ENCODE peak calls at places on chromosomes 1 and 21, in seven cellular contexts. A, W, Z, G, B, L and Q are unnamed samples.

GRCh38 chr1:28591708-28592313 is at the start of gene RAB42:
- DNase-seq in G (peak), Z (no peak), A (no peak), B (no peak), L (peak), W (peak), Q (peak)

GRCh38 chr1:14803002-14803789 is 204.7 kb downstream of the KAZN start:
- DNase-seq in A (no peak), G (no peak), Z (no peak), B (no peak), W (no peak), L (no peak), Q (no peak)

GRCh38 chr1:152761609-152762213 is 3.9 kb downstream of the KPRP start:
- DNase-seq in G (no peak), A (no peak), Z (no peak), L (no peak), B (no peak), W (no peak), Q (no peak)

GRCh38 chr1:203797948-203798347 is 2.5 kb downstream of the ZBED6 start:
- DNase-seq in G (no peak), W (peak), B (no peak), Z (peak), L (no peak), A (no peak), Q (no peak)

GRCh38 chr1:108199231-108199657 is 899 bp downstream of the SLC25A24 start:
- DNase-seq in B (peak), W (peak), L (peak), Z (no peak), A (no peak), G (peak), Q (no peak)

GRCh38 chr1:204350857-204351573 is 8.7 kb downstream of the PLEKHA6 start:
- DNase-seq in A (no peak), G (peak), W (peak), Z (no peak), L (peak), B (peak), Q (no peak)

GRCh38 chr1:31063636-31064035 is 1.9 kb downstream of the PUM1 start:
- DNase-seq in G (no peak), W (no peak), L (no peak), A (no peak), B (peak), Z (no peak), Q (no peak)

GRCh38 chr21:31347435-31348032 is 3.5 kb upstream of the TIAM1 start:
- DNase-seq in G (no peak), L (no peak), A (no peak), B (peak), W (no peak), Z (no peak), Q (no peak)

GRCh38 chr1:155899683-155900082 is 11.5 kb downstream of the RIT1 start:
- DNase-seq in B (no peak), Z (no peak), G (no peak), A (no peak), W (no peak), L (no peak), Q (no peak)

GRCh38 chr1:201450721-201451291 is 18.2 kb downstream of the PHLDA3 start:
- DNase-seq in B (peak), G (peak), A (no peak), Z (no peak), L (peak), W (peak), Q (no peak)

GRCh38 chr1:159924025-159924790 is 1.1 kb downstream of the TAGLN2 start:
- DNase-seq in W (peak), G (peak), A (peak), B (peak), Z (no peak), L (peak), Q (peak)

GRCh38 chr1:85544689-85545203 is 35.8 kb upstream of the CCN1 start:
- DNase-seq in L (no peak), Z (no peak), B (peak), W (no peak), G (no peak), A (no peak), Q (no peak)

GRCh38 chr1:30715216-30715615 is 8.2 kb downstream of the MATN1 start:
- DNase-seq in G (no peak), L (no peak), A (no peak), W (no peak), B (no peak), Z (no peak), Q (peak)

GRCh38 chr1:153789478-153790148 is 14.4 kb downstream of the SLC27A3 start:
- DNase-seq in L (peak), A (no peak), B (no peak), Z (no peak), G (no peak), W (no peak), Q (no peak)

DNA sequence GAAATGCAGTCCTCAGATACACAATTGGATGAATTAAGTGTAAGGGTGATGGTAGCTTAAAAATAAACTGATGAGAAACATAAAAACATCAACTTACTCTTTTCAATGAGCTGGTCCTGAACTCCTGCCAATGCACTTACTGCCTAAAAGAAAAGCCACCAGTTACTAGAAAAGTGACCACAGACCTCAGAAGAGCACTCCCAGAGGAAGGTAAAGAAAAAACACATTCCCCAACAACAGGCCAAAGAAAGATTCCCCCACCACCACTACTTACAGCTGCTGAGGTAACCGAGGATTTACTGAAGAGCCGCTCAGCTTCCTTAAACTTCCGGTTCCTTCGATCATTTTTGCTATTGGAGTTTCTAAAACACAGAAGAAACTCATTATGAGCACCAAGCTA is 5.4 kb downstream of the MEAF6 start:
- DNase-seq in Z (no peak), L (no peak), A (no peak), B (peak), G (no peak), W (no peak), Q (peak)
- TF ChIP-seq CTCF in Z (no peak), L (peak), A (no peak), B (peak), G (no peak), W (no peak), Q (no peak)

GRCh38 chr1:247147781-247148180 is 24.0 kb downstream of the ZNF124 start:
- DNase-seq in L (no peak), A (no peak), W (no peak), G (no peak), B (no peak), Z (no peak), Q (no peak)
- H3K4me3 ChIP-seq in L (peak), A (no peak), W (no peak), G (no peak), B (no peak), Z (no peak), Q (no peak)

DNA sequence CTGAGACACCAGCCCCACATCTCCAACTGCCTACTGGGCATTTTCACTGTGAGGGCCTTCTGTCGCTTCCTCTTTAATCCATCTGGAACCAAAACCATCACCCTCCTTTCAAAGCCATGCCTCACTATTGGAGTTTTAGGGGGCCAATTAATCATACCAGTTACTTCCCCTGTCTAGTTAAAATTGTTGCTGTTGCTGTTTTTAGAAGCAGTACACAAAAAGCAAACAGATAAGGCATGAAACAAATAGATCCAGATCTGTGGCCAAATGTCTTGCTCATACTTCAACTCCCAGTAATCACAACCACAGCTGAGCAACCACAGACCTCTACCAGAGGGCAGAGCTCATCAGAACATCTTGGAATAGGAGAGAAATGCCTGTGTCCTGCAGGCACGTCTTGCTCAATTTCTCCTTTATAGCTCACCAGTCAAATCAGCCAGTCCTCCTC is 133.8 kb upstream of the C1orf105 start:
- DNase-seq in W (peak), A (no peak), B (peak), G (no peak), Z (no peak), L (no peak), Q (no peak)
- H3K27ac ChIP-seq in W (peak), A (no peak), B (no peak), G (peak), Z (no peak), L (no peak), Q (no peak)

DNA sequence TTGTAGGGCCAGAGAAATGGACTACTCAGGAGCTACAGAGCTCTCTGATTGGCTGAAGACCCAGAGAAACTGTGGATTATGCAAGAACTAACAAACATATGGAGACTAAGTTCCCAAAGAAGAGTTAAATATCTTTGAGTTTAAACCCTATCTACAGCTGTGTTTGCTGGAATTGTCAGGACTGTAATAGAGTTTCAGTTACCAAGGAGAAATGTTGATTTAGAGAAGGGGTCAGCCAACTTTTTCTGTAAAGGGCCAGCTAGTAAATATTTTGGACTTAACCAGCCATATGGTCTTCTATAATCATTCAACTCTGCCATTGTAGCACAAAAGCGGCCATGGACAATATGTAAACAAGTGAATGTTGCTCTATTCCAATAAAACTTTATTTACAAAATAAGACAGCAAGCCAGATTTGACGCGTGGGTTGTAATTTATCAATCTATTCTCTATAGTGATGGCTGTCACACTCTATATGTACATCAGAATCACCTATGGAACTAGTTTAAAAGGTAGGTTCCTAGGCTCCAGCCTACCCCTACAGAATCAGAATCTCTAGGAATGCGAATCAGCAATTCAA is 7.8 kb downstream of the BCL2L15 start:
- DNase-seq in L (no peak), Z (no peak), B (peak), W (no peak), A (no peak), G (no peak), Q (no peak)
- TF ChIP-seq CTCF in L (no peak), Z (no peak), B (no peak), W (no peak), A (no peak), G (no peak), Q (no peak)

DNA sequence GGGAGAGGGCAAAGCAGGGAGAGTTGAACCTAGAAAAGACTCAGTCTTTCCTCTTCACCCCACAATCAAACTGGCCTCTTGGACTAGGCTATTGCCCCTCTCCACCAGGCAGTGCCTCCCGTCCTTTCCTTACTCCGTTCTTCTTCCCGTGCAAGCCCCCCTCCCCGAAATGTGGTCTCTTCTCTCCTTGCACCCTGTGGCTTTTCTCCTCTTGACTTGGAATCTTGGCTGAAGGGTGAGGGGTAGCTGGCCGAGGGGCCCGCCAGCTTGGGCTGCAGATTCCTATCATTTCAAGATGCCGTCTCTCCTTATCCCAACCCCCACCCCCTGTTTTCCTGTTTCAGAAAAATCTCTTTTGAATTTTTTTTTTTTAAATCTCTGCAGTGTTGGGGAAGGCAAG is 1.6 kb downstream of the WNT2B start:
- DNase-seq in B (no peak), L (peak), Z (no peak), A (no peak), W (no peak), G (no peak), Q (no peak)
- H3K4me3 ChIP-seq in B (no peak), L (no peak), Z (no peak), A (no peak), W (no peak), G (no peak), Q (no peak)

GRCh38 chr1:234582186-234582585 is 27.8 kb downstream of the IRF2BP2 start:
- DNase-seq in B (no peak), Z (no peak), W (no peak), G (no peak), A (no peak), L (no peak), Q (no peak)
- H3K27ac ChIP-seq in B (no peak), Z (no peak), W (no peak), G (peak), A (no peak), L (no peak), Q (no peak)

GRCh38 chr1:66752671-66753371 is 562 bp downstream of the DYNLT5 start:
- DNase-seq in G (peak), Z (no peak), L (peak), B (no peak), A (no peak), W (no peak), Q (no peak)

GRCh38 chr1:66750578-66750977 is 1.7 kb upstream of the DYNLT5 start:
- DNase-seq in B (no peak), L (no peak), A (no peak), Z (no peak), G (no peak), W (no peak), Q (no peak)

GRCh38 chr1:66751160-66751559 is 1.1 kb upstream of the DYNLT5 start:
- DNase-seq in A (no peak), B (no peak), Z (no peak), L (no peak), G (no peak), W (no peak), Q (no peak)

GRCh38 chr1:66747500-66747899 is 4.8 kb upstream of the DYNLT5 start:
- DNase-seq in G (no peak), L (no peak), A (no peak), B (peak), W (no peak), Z (no peak), Q (no peak)

GRCh38 chr1:66752000-66752592 is at the start of gene DYNLT5:
- DNase-seq in W (peak), L (peak), G (peak), B (peak), A (no peak), Z (no peak), Q (peak)
- TF ChIP-seq CTCF in W (no peak), L (peak), G (no peak), B (peak), A (no peak), Z (no peak), Q (no peak)

DNA sequence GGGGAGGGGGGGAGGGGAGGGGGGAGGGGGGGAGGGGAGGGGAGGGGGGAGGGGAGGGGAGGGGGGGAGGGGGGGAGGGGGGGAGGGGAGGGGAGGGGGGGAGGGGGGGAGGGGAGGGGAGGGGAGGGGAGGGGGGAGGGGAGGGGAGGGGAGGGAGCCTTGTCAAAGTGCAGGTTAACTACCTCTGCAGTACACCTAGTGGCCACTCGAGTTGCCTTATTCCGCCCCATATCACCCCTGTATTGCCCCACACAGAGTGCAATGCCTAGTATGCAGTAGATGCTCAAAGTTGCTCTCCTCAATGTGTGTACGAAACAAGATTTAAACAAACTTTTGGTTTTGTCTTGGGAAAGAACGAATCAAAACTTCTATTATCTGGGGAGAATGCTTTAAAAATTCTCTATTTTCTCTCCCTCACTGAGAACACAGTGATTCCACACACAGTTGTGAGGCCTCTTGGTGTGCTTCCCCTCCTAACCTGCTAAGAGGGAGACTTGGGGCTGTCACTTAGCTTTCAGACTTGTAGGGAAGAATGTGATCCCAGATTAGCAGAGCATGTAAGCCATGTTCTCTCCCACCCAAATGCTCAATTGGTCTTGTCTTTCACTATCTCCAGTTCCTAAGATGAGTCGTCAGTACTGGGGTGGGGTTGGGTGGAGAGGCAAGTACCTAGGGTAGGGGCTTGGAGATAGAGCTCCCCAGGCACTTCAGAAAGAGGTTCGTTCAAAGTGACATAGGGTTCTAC is 79.7 kb upstream of the MAP10 start:
- DNase-seq in A (no peak), B (no peak), Z (no peak), L (no peak), W (no peak), G (no peak), Q (no peak)
- H3K4me3 ChIP-seq in A (no peak), B (no peak), Z (no peak), L (no peak), W (no peak), G (no peak), Q (no peak)

GRCh38 chr1:208312706-208313105 is 68.5 kb upstream of the PLXNA2 start:
- DNase-seq in B (no peak), W (no peak), G (no peak), A (no peak), L (no peak), Z (no peak), Q (no peak)
- H3K27ac ChIP-seq in B (no peak), W (no peak), G (no peak), A (no peak), L (no peak), Z (no peak), Q (no peak)